ENCODE peak calls at places on chromosomes 11 and 22, in eight cellular contexts. L is bronchial epithelial cell, Q is colonic mucosa, E is neuronal stem cell, H is Karpas-422, M is Caco-2, B is body of pancreas, N is OCI-LY7. K is an unnamed sample.

GRCh38 chr11:34585304-34585869 is 35.5 kb upstream of the EHF start:
- DNase-seq in M (no peak), Q (no peak), B (no peak), E (no peak), L (peak), N (no peak), H (no peak), K (no peak)

GRCh38 chr22:20550851-20551744 is 43.7 kb downstream of the MED15 start:
- DNase-seq in M (no peak), H (peak), B (no peak), N (no peak), L (peak), Q (no peak), E (no peak), K (peak)

GRCh38 chr11:66080055-66080817 is 10.2 kb downstream of the PACS1 start:
- DNase-seq in N (no peak), E (no peak), Q (peak), M (peak), H (peak), L (peak), B (peak), K (no peak)

GRCh38 chr11:83493918-83494317 is 207.8 kb upstream of the CCDC90B start:
- DNase-seq in E (no peak), H (no peak), Q (no peak), B (peak), M (no peak), L (no peak), N (no peak), K (no peak)

GRCh38 chr11:60165538-60165937 is 17.3 kb downstream of the MS4A6A start:
- DNase-seq in N (no peak), Q (no peak), L (no peak), M (no peak), E (no peak), B (no peak), H (no peak), K (peak)

GRCh38 chr11:8301622-8302021 is 37.9 kb upstream of the LMO1 start:
- DNase-seq in H (no peak), E (no peak), M (no peak), N (no peak), L (no peak), Q (no peak), B (no peak), K (no peak)

GRCh38 chr11:73939096-73939495 is 11.7 kb upstream of the DNAJB13 start:
- DNase-seq in E (no peak), H (no peak), B (no peak), Q (no peak), L (peak), M (no peak), N (no peak), K (no peak)

GRCh38 chr11:82080160-82080559 is 653.5 kb downstream of the FAM181B start:
- DNase-seq in L (peak), N (no peak), H (no peak), M (no peak), B (no peak), Q (no peak), E (no peak), K (no peak)

GRCh38 chr11:8671242-8671641 is 11.2 kb downstream of the TRIM66 start:
- DNase-seq in Q (peak), B (no peak), M (no peak), N (no peak), L (peak), H (no peak), E (peak), K (no peak)

GRCh38 chr11:123203934-123204333 is 8.9 kb upstream of the CLMP start:
- DNase-seq in Q (no peak), E (no peak), B (no peak), H (no peak), M (no peak), N (no peak), L (no peak), K (no peak)

GRCh38 chr11:3085052-3085451 is 27.8 kb upstream of the CARS1 start:
- DNase-seq in N (no peak), H (no peak), L (no peak), B (no peak), M (no peak), E (no peak), Q (no peak), K (no peak)
- H3K4me3 ChIP-seq in N (no peak), H (no peak), L (no peak), B (no peak), M (no peak), E (no peak), Q (no peak), K (no peak)

GRCh38 chr11:14041040-14041439 is 78.5 kb downstream of the SPON1 start:
- DNase-seq in H (peak), L (peak), Q (peak), N (peak), B (no peak), E (no peak), M (peak), K (no peak)
- H3K4me3 ChIP-seq in H (no peak), L (no peak), Q (no peak), N (no peak), B (no peak), E (no peak), M (no peak), K (no peak)

DNA sequence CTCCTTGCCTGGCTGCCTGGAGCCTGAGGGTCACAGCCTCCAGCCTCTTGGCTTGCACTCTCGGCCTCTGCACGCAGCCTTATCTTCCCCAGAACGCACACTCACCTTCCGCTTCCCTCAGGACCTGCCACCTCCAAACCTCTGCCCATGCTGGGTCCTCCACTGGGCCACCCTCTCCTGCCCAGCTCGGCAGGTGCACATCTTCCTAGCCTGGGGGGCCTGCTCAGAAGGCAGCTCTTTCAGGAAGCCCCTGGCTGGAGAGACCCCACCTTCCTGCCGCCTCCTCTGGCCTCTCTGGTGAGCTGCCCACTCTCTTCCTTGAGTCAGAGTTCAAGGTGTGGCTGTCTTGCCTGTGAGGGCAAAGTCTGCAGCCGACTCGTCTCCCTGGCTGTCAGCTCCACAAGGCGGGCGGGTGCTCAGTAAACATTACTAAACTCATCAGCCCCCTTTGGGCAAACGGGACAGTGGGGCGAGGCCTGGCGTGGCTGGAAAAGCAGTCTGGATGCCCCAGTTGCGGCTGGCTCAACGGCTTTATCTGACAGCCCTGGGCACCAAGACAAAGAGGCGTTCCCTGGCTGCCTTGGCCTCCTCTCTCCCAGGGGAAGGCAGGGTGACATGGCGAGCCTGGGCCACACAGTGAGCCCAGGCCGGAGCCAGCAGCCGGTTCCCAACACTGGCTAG is 1.7 kb upstream of the LINC01488 start:
- DNase-seq in N (no peak), H (no peak), B (no peak), M (peak), Q (peak), L (peak), E (no peak), K (no peak)
- H3K4me3 ChIP-seq in N (no peak), H (no peak), B (no peak), M (peak), Q (peak), L (no peak), E (no peak), K (no peak)

GRCh38 chr11:64608636-64609035 is 17.6 kb downstream of the SLC22A12 start:
- DNase-seq in Q (no peak), N (no peak), H (no peak), M (no peak), L (no peak), E (no peak), B (no peak), K (no peak)

GRCh38 chr11:64609436-64610047 is 18.5 kb downstream of the SLC22A12 start:
- DNase-seq in B (no peak), E (no peak), N (peak), Q (no peak), H (peak), L (no peak), M (no peak), K (no peak)

GRCh38 chr11:64607381-64608259 is 16.6 kb downstream of the SLC22A12 start:
- DNase-seq in H (no peak), M (no peak), B (no peak), Q (peak), N (no peak), E (no peak), L (peak), K (no peak)

GRCh38 chr11:64606796-64607380 is 15.9 kb downstream of the SLC22A12 start:
- DNase-seq in Q (no peak), B (no peak), M (no peak), N (no peak), L (no peak), H (no peak), E (no peak), K (no peak)

GRCh38 chr11:64608260-64608538 is 17.2 kb downstream of the SLC22A12 start:
- DNase-seq in M (no peak), E (no peak), N (no peak), B (no peak), Q (no peak), H (no peak), L (no peak), K (no peak)
- H3K4me3 ChIP-seq in M (no peak), E (no peak), N (no peak), B (no peak), Q (no peak), H (no peak), L (no peak), K (no peak)

DNA sequence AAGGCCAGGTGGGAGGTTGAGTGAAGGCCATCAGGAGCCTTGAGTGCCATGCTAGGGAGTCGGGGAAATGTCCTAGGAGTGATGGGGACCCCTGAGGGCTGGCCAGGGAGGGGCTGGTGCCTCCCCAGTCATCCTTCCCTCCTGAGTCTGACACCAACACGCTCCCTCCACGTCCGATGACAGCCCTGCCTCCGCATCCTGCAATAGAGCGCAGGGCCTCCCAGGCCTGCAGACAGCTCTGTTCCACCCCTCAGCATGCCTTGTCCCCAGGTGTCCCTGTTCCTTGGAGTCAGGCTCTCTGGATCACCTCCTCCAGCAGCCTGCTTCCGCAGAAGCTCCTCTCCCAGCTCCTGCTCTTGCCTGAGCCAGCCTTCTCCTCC is 3.1 kb downstream of the RAC2 start:
- DNase-seq in L (no peak), N (no peak), B (no peak), M (no peak), Q (no peak), H (no peak), E (no peak), K (no peak)
- H3K4me3 ChIP-seq in L (no peak), N (peak), B (no peak), M (no peak), Q (peak), H (peak), E (no peak), K (peak)

GRCh38 chr22:37126882-37127281 is 17.4 kb upstream of the TMPRSS6 start:
- DNase-seq in M (peak), H (peak), Q (no peak), N (peak), L (no peak), E (no peak), B (no peak), K (no peak)

GRCh38 chr22:37123649-37124048 is 14.1 kb upstream of the TMPRSS6 start:
- DNase-seq in H (no peak), E (no peak), N (no peak), B (no peak), L (no peak), M (no peak), Q (no peak), K (no peak)

GRCh38 chr22:37127350-37127878 is 17.9 kb upstream of the TMPRSS6 start:
- DNase-seq in E (no peak), L (no peak), B (no peak), Q (no peak), H (no peak), N (no peak), M (no peak), K (no peak)

GRCh38 chr22:37128555-37129281 is 19.2 kb upstream of the TMPRSS6 start:
- DNase-seq in Q (no peak), H (no peak), N (no peak), B (no peak), E (no peak), M (no peak), L (no peak), K (no peak)

GRCh38 chr22:37126383-37126782 is 16.9 kb upstream of the TMPRSS6 start:
- DNase-seq in M (peak), E (no peak), N (no peak), L (no peak), Q (no peak), H (peak), B (no peak), K (peak)
- H3K4me3 ChIP-seq in M (no peak), E (no peak), N (no peak), L (no peak), Q (no peak), H (no peak), B (no peak), K (no peak)